ENCODE peak calls at places on chromosomes 13 and 19, in nine cellular contexts. M is hippocampal formation, G is fibroblast of pulmonary artery, O is amygdala, F is skeletal muscle cell, V is AG10803, X is GM23338, H is NCI-H1092, R is cardiac fibroblast. Q is an unnamed sample.

GRCh38 chr13:106753241-106753640 is 185.3 kb upstream of the ARGLU1 start:
- DNase-seq in H (no peak), G (no peak), O (no peak), F (no peak), R (no peak), V (no peak), X (no peak), M (no peak), Q (peak)

GRCh38 chr19:50921391-50922315 is 10.5 kb upstream of the KLK4 start:
- DNase-seq in X (peak), V (peak), H (no peak), F (no peak), G (no peak), O (no peak), M (no peak), R (no peak), Q (no peak)

GRCh38 chr19:53647350-53647749 is 15.6 kb downstream of the DPRX start:
- DNase-seq in O (no peak), X (no peak), V (no peak), H (no peak), R (no peak), M (no peak), G (no peak), F (no peak), Q (no peak)

GRCh38 chr19:3073159-3073563 is 10.9 kb upstream of the TLE5 start:
- DNase-seq in H (no peak), M (no peak), O (no peak), R (peak), G (peak), F (no peak), X (peak), V (peak), Q (peak)

GRCh38 chr19:45171211-45171623 is 6.8 kb downstream of the TRAPPC6A start:
- DNase-seq in O (no peak), R (peak), M (no peak), G (no peak), X (no peak), V (no peak), F (no peak), H (no peak), Q (peak)

GRCh38 chr19:35773020-35773809 is 2.1 kb upstream of the ARHGAP33 start:
- DNase-seq in G (peak), R (peak), O (no peak), M (no peak), X (no peak), F (no peak), H (no peak), V (peak), Q (no peak)

GRCh38 chr19:9819590-9819898 is 665 bp upstream of the FBXL12 start:
- DNase-seq in O (no peak), X (no peak), H (no peak), F (no peak), V (no peak), G (no peak), M (no peak), R (no peak), Q (no peak)

GRCh38 chr19:58538257-58539168 is 5.4 kb upstream of the TRIM28 start:
- DNase-seq in V (no peak), G (peak), O (no peak), M (no peak), R (no peak), X (peak), H (no peak), F (no peak), Q (peak)

GRCh38 chr13:21812192-21812626 is 141.3 kb downstream of the FGF9 start:
- DNase-seq in H (peak), O (no peak), F (no peak), X (no peak), M (no peak), V (no peak), R (no peak), G (no peak), Q (no peak)

GRCh38 chr19:55640043-55640576 is 692 bp upstream of the ZNF580 start:
- DNase-seq in F (no peak), G (peak), H (peak), V (peak), O (no peak), X (peak), M (no peak), R (peak), Q (peak)

GRCh38 chr19:15122331-15123030 is 15.3 kb downstream of the SYDE1 start:
- DNase-seq in O (no peak), F (no peak), R (no peak), H (no peak), G (no peak), V (no peak), X (no peak), M (no peak), Q (no peak)

GRCh38 chr19:42325896-42326771 is 699 bp downstream of the MEGF8 start:
- DNase-seq in V (no peak), R (no peak), H (no peak), O (no peak), F (no peak), G (no peak), M (no peak), X (peak), Q (no peak)

GRCh38 chr13:59835569-59835968 is 328.2 kb downstream of the DIAPH3 start:
- DNase-seq in O (no peak), R (no peak), H (no peak), M (no peak), F (no peak), G (no peak), V (no peak), X (no peak), Q (peak)

GRCh38 chr13:99656843-99657506 is 155.7 kb downstream of the TM9SF2 start:
- DNase-seq in O (no peak), M (no peak), R (no peak), V (no peak), X (no peak), F (no peak), H (no peak), G (no peak), Q (peak)

GRCh38 chr19:48094129-48094842 is 16.3 kb downstream of the PLA2G4C start:
- DNase-seq in X (no peak), H (no peak), F (no peak), O (no peak), R (no peak), V (no peak), M (no peak), G (no peak), Q (no peak)

GRCh38 chr13:45828253-45828968 is 23.1 kb downstream of the SIAH3 start:
- DNase-seq in M (no peak), V (no peak), G (no peak), F (no peak), X (peak), H (no peak), R (no peak), O (no peak), Q (no peak)

GRCh38 chr13:109764474-109765292 is 21.7 kb downstream of the IRS2 start:
- DNase-seq in F (no peak), X (peak), O (peak), H (no peak), G (no peak), R (peak), M (peak), V (no peak), Q (no peak)

GRCh38 chr19:3459322-3459881 is 20.9 kb downstream of the SMIM24 start:
- DNase-seq in X (peak), M (peak), V (peak), R (peak), O (peak), F (peak), H (no peak), G (peak), Q (no peak)

GRCh38 chr19:4955274-4955673 is 13.6 kb upstream of the KDM4B start:
- DNase-seq in O (no peak), X (no peak), F (no peak), V (no peak), R (no peak), M (no peak), H (no peak), G (no peak), Q (no peak)

GRCh38 chr19:54287456-54287855 is 6.5 kb upstream of the LILRB2 start:
- DNase-seq in X (no peak), F (no peak), V (peak), O (no peak), M (no peak), G (peak), H (no peak), R (no peak), Q (no peak)

Q was measured in small intestine.